ENCODE peak calls at places on chromosome 7, in six cellular contexts. One of them, this sample, is unnamed.

GRCh38 chr7:21902240-21902639 is 43.5 kb downstream of the CDCA7L start:
- DNase-seq in WERI-Rb-1: no peak
- DNase-seq in fibroblast of lung: peak; percentile 50
- DNase-seq in OCI-LY7: no peak
- DNase-seq in cardiac fibroblast: peak; percentile 63
- DNase-seq in AG04450: no peak
- DNase-seq in this sample: no peak

GRCh38 chr7:27167170-27167505 is 1.8 kb upstream of the HOXA9 start:
- DNase-seq in WERI-Rb-1: no peak
- DNase-seq in cardiac fibroblast: no peak
- DNase-seq in AG04450: no peak
- DNase-seq in OCI-LY7: no peak
- DNase-seq in fibroblast of lung: no peak
- DNase-seq in this sample: peak; percentile 41

GRCh38 chr7:149826344-149827088 is 11.7 kb upstream of the ZNF862 start:
- DNase-seq in AG04450: no peak
- DNase-seq in OCI-LY7: no peak
- DNase-seq in fibroblast of lung: no peak
- DNase-seq in WERI-Rb-1: no peak
- DNase-seq in cardiac fibroblast: no peak
- DNase-seq in this sample: no peak

GRCh38 chr7:129786179-129786514 is 166.6 kb downstream of the UBE2H start:
- DNase-seq in WERI-Rb-1: no peak
- DNase-seq in AG04450: no peak
- DNase-seq in cardiac fibroblast: no peak
- DNase-seq in fibroblast of lung: no peak
- DNase-seq in OCI-LY7: no peak
- DNase-seq in this sample: no peak

GRCh38 chr7:47375590-47375989 is 206.3 kb downstream of the TNS3 start:
- DNase-seq in fibroblast of lung: peak; percentile 55
- DNase-seq in WERI-Rb-1: no peak
- DNase-seq in AG04450: no peak
- DNase-seq in cardiac fibroblast: peak; percentile 27
- DNase-seq in OCI-LY7: no peak
- DNase-seq in this sample: no peak

GRCh38 chr7:42143605-42144252 is 93.3 kb downstream of the GLI3 start:
- DNase-seq in WERI-Rb-1: no peak
- DNase-seq in cardiac fibroblast: peak; percentile 37
- DNase-seq in OCI-LY7: no peak
- DNase-seq in AG04450: no peak
- DNase-seq in fibroblast of lung: peak; percentile 72
- DNase-seq in this sample: no peak

GRCh38 chr7:116683786-116684185 is 11.8 kb downstream of the MET start:
- DNase-seq in cardiac fibroblast: no peak
- DNase-seq in WERI-Rb-1: no peak
- DNase-seq in OCI-LY7: peak; percentile 82
- DNase-seq in AG04450: no peak
- DNase-seq in fibroblast of lung: no peak
- DNase-seq in this sample: no peak

GRCh38 chr7:136874393-136875032 is 6.1 kb downstream of the CHRM2 start:
- DNase-seq in cardiac fibroblast: peak; percentile 28
- DNase-seq in AG04450: no peak
- DNase-seq in WERI-Rb-1: peak; percentile 20
- DNase-seq in OCI-LY7: peak; percentile 16
- DNase-seq in fibroblast of lung: peak; percentile 34
- DNase-seq in this sample: no peak

GRCh38 chr7:31327071-31327470 is 13.5 kb downstream of the NEUROD6 start:
- DNase-seq in cardiac fibroblast: no peak
- DNase-seq in WERI-Rb-1: no peak
- DNase-seq in AG04450: no peak
- DNase-seq in fibroblast of lung: peak; percentile 79
- DNase-seq in OCI-LY7: no peak
- DNase-seq in this sample: no peak

GRCh38 chr7:106061301-106061979 is 50.7 kb downstream of the SYPL1 start:
- DNase-seq in AG04450: no peak
- DNase-seq in WERI-Rb-1: no peak
- DNase-seq in cardiac fibroblast: no peak
- DNase-seq in OCI-LY7: peak; percentile 93
- DNase-seq in fibroblast of lung: no peak
- DNase-seq in this sample: no peak

GRCh38 chr7:124839687-124840086 is 74.1 kb upstream of the GPR37 start:
- DNase-seq in OCI-LY7: no peak
- DNase-seq in WERI-Rb-1: no peak
- DNase-seq in cardiac fibroblast: no peak
- DNase-seq in AG04450: no peak
- DNase-seq in fibroblast of lung: no peak
- DNase-seq in this sample: no peak

GRCh38 chr7:124843336-124843735 is 77.7 kb upstream of the GPR37 start:
- DNase-seq in OCI-LY7: no peak
- DNase-seq in AG04450: no peak
- DNase-seq in WERI-Rb-1: no peak
- DNase-seq in fibroblast of lung: no peak
- DNase-seq in cardiac fibroblast: no peak
- DNase-seq in this sample: no peak

DNA sequence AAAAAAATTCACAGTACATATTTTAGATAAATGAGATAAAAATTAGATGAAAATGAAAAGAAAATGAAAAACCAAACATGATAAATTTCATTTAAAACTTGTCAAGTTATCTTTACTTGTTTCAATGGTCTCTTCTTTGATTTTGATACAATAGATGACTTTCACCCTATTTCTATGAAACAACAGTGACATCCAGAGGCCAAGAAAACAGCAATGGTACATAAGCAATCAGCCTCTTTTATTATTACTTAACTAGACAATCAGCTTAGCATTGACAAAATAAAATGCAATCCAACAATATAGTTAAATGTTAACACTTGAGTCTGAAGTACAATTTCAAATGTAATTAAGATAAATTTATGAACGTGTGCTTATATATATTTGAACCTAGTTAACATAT is 74.8 kb upstream of the GPR37 start:
- DNase-seq in AG04450: no peak
- DNase-seq in cardiac fibroblast: no peak
- DNase-seq in fibroblast of lung: no peak
- DNase-seq in WERI-Rb-1: no peak
- DNase-seq in OCI-LY7: no peak
- DNase-seq in this sample: no peak
- TF ChIP-seq CTCF in AG04450: peak; percentile 22
- TF ChIP-seq CTCF in cardiac fibroblast: no peak
- TF ChIP-seq CTCF in fibroblast of lung: no peak
- TF ChIP-seq CTCF in WERI-Rb-1: no peak
- TF ChIP-seq CTCF in OCI-LY7: peak; percentile 30
- TF ChIP-seq CTCF in this sample: no peak

DNA sequence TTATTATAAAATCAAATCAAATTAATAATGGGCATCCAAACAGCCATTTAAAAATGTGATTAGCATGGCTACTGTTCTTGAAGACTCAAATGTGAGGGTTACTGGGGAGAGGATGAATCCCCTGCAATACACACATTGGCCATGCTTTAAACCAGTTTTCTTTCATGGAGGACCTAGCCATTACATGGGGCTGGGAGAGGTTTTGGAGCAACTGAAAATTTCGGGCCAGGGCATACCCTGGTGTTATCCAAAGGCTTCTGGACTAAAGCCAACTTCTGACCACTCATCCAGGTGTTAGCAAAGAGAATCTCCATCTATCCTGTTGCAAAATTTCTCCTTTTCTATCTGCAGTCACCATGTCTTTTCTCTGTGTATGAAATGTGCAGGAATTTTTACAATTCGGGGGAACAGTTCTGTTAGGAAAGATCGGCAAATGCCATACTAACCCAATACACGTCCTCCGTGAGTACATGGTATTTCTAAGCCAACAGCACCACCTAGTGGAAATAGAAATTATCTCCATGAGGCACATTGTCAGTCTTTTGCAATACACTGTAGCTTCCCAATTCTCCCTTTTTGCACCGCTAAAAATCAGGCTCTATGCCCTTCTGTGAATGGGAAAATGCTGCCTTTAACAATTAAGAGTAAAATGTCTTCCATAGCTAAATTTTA is 47.0 kb upstream of the ZNF107 start:
- DNase-seq in AG04450: no peak
- DNase-seq in WERI-Rb-1: peak; percentile 15
- DNase-seq in cardiac fibroblast: peak; percentile 78
- DNase-seq in fibroblast of lung: peak; percentile 38
- DNase-seq in OCI-LY7: peak; percentile 81
- DNase-seq in this sample: no peak
- TF ChIP-seq CTCF in AG04450: peak; percentile 43
- TF ChIP-seq CTCF in WERI-Rb-1: peak; percentile 56
- TF ChIP-seq CTCF in cardiac fibroblast: peak; percentile 37
- TF ChIP-seq CTCF in fibroblast of lung: peak; percentile 42
- TF ChIP-seq CTCF in OCI-LY7: peak; percentile 92
- TF ChIP-seq CTCF in this sample: no peak

GRCh38 chr7:33128990-33129805 is at the start of gene BBS9:
- DNase-seq in WERI-Rb-1: peak; percentile 94
- DNase-seq in AG04450: peak; percentile 79
- DNase-seq in OCI-LY7: peak; percentile 94
- DNase-seq in fibroblast of lung: peak; percentile 94
- DNase-seq in cardiac fibroblast: peak; percentile 95
- DNase-seq in this sample: peak; percentile 98
- TF ChIP-seq CTCF in WERI-Rb-1: no peak
- TF ChIP-seq CTCF in AG04450: peak; percentile 20
- TF ChIP-seq CTCF in OCI-LY7: no peak
- TF ChIP-seq CTCF in fibroblast of lung: no peak
- TF ChIP-seq CTCF in cardiac fibroblast: no peak
- TF ChIP-seq CTCF in this sample: no peak

GRCh38 chr7:11171569-11172192 is 198.0 kb downstream of the PHF14 start:
- DNase-seq in fibroblast of lung: no peak
- DNase-seq in OCI-LY7: no peak
- DNase-seq in cardiac fibroblast: no peak
- DNase-seq in WERI-Rb-1: peak; percentile 82
- DNase-seq in AG04450: no peak
- DNase-seq in this sample: no peak
- TF ChIP-seq CTCF in fibroblast of lung: no peak
- TF ChIP-seq CTCF in OCI-LY7: no peak
- TF ChIP-seq CTCF in cardiac fibroblast: no peak
- TF ChIP-seq CTCF in WERI-Rb-1: no peak
- TF ChIP-seq CTCF in AG04450: no peak
- TF ChIP-seq CTCF in this sample: no peak

GRCh38 chr7:96004598-96004997 is 232.2 kb downstream of the DYNC1I1 start:
- DNase-seq in WERI-Rb-1: no peak
- DNase-seq in fibroblast of lung: peak; percentile 5
- DNase-seq in cardiac fibroblast: peak; percentile 17
- DNase-seq in OCI-LY7: no peak
- DNase-seq in AG04450: no peak
- DNase-seq in this sample: no peak
- TF ChIP-seq CTCF in WERI-Rb-1: no peak
- TF ChIP-seq CTCF in fibroblast of lung: peak; percentile 43
- TF ChIP-seq CTCF in cardiac fibroblast: peak; percentile 14
- TF ChIP-seq CTCF in OCI-LY7: no peak
- TF ChIP-seq CTCF in AG04450: no peak
- TF ChIP-seq CTCF in this sample: no peak

GRCh38 chr7:66950311-66950710 is 29.3 kb downstream of the TMEM248 start:
- DNase-seq in cardiac fibroblast: no peak
- DNase-seq in OCI-LY7: no peak
- DNase-seq in WERI-Rb-1: peak; percentile 28
- DNase-seq in fibroblast of lung: no peak
- DNase-seq in AG04450: no peak
- DNase-seq in this sample: no peak

GRCh38 chr7:66946545-66946944 is 25.5 kb downstream of the TMEM248 start:
- DNase-seq in AG04450: no peak
- DNase-seq in OCI-LY7: no peak
- DNase-seq in fibroblast of lung: no peak
- DNase-seq in WERI-Rb-1: no peak
- DNase-seq in cardiac fibroblast: no peak
- DNase-seq in this sample: no peak

GRCh38 chr7:66950763-66951162 is 29.7 kb downstream of the TMEM248 start:
- DNase-seq in AG04450: no peak
- DNase-seq in fibroblast of lung: peak; percentile 63
- DNase-seq in WERI-Rb-1: peak; percentile 67
- DNase-seq in OCI-LY7: no peak
- DNase-seq in cardiac fibroblast: peak; percentile 45
- DNase-seq in this sample: no peak

GRCh38 chr7:66952343-66953043 is 31.5 kb downstream of the TMEM248 start:
- DNase-seq in AG04450: no peak
- DNase-seq in WERI-Rb-1: no peak
- DNase-seq in fibroblast of lung: peak; percentile 61
- DNase-seq in cardiac fibroblast: peak; percentile 66
- DNase-seq in OCI-LY7: no peak
- DNase-seq in this sample: no peak

DNA sequence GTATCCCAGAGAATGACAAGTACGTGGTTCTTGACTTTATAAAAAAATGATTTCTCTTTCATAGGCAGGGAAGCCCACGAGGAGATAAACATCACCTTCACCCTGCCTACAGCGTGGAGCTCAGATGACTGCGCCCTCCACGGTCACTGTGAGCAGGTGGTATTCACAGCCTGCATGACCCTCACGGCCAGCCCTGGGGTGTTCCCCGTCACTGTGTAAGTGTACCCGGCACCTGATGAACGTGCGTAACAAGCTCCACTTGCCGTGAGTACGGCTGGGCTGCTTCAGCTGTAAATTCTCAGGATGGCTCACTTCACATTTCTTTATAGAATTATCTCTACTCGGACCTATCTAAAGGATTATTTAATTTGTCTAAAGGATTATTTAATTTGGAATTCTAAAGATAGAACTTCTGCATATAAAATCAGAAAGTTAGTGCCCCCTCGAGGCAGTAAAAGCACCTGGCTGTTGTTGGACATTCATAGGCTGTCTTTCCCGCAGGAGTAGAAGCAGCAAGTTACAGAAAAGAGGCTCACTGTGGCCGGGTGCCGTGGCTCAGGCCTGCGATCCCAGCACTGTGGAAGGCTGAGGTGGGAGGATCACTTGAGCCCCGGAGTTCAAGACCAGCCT is 27.6 kb downstream of the TMEM248 start:
- DNase-seq in fibroblast of lung: no peak
- DNase-seq in AG04450: no peak
- DNase-seq in OCI-LY7: no peak
- DNase-seq in cardiac fibroblast: no peak
- DNase-seq in WERI-Rb-1: no peak
- DNase-seq in this sample: no peak
- TF ChIP-seq CTCF in fibroblast of lung: no peak
- TF ChIP-seq CTCF in AG04450: no peak
- TF ChIP-seq CTCF in OCI-LY7: peak; percentile 57
- TF ChIP-seq CTCF in cardiac fibroblast: no peak
- TF ChIP-seq CTCF in WERI-Rb-1: no peak
- TF ChIP-seq CTCF in this sample: no peak

DNA sequence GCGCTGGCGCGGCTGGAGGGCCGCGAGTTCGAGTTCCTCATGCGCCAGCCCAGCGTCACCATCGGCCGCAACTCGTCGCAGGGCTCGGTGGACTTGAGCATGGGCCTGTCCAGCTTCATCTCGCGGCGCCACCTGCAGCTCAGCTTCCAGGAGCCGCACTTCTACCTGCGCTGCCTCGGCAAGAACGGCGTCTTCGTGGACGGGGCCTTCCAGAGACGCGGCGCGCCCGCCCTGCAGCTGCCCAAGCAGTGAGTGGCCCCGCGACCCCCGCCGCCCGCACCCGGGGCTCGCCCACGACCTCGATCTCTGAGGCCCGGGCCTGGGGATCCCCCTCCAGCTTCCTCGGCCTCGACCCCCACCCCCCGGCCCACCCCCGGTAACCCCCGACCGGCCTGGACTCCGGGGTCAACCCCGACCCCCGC is 537 bp downstream of the FOXK1 start:
- DNase-seq in AG04450: no peak
- DNase-seq in WERI-Rb-1: peak; percentile 48
- DNase-seq in cardiac fibroblast: peak; percentile 51
- DNase-seq in OCI-LY7: peak; percentile 51
- DNase-seq in fibroblast of lung: peak; percentile 60
- DNase-seq in this sample: peak; percentile 49
- TF ChIP-seq CTCF in AG04450: no peak
- TF ChIP-seq CTCF in WERI-Rb-1: peak; percentile 23
- TF ChIP-seq CTCF in cardiac fibroblast: no peak
- TF ChIP-seq CTCF in OCI-LY7: no peak
- TF ChIP-seq CTCF in fibroblast of lung: no peak
- TF ChIP-seq CTCF in this sample: no peak

GRCh38 chr7:44072364-44073231 is 7.2 kb upstream of the PGAM2 start:
- DNase-seq in OCI-LY7: peak; percentile 79
- DNase-seq in AG04450: peak; percentile 61
- DNase-seq in cardiac fibroblast: peak; percentile 91
- DNase-seq in WERI-Rb-1: peak; percentile 76
- DNase-seq in fibroblast of lung: peak; percentile 82
- DNase-seq in this sample: peak; percentile 69
- TF ChIP-seq CTCF in OCI-LY7: peak; percentile 89
- TF ChIP-seq CTCF in AG04450: peak; percentile 95
- TF ChIP-seq CTCF in cardiac fibroblast: peak; percentile 93
- TF ChIP-seq CTCF in WERI-Rb-1: peak; percentile 82
- TF ChIP-seq CTCF in fibroblast of lung: peak; percentile 85
- TF ChIP-seq CTCF in this sample: peak; percentile 61

This sample was measured in nephron progenitor cell.